ENCODE peak calls at places on chromosomes 6 and 20, in six cellular contexts. R is sigmoid colon, W is body of pancreas, P is left ventricle myocardium inferior, O is osteoblast, X is H9. H is an unnamed sample.

GRCh38 chr20:23082846-23083552 is 3.1 kb downstream of the CD93 start:
- DNase-seq in P (no peak), X (peak; percentile 48), R (no peak), O (no peak), W (peak; percentile 42), H (no peak)

GRCh38 chr20:33281550-33282146 is 1.4 kb upstream of the BPIFB1 start:
- DNase-seq in O (peak; percentile 58), P (no peak), R (no peak), W (peak; percentile 20), X (peak; percentile 25), H (no peak)

GRCh38 chr6:39266782-39267355 is 37.6 kb upstream of the KCNK5 start:
- DNase-seq in W (no peak), O (peak; percentile 54), P (no peak), X (no peak), R (no peak), H (no peak)

GRCh38 chr20:59253779-59254319 is 46.6 kb upstream of the EDN3 start:
- DNase-seq in O (no peak), P (no peak), X (no peak), R (no peak), W (no peak), H (no peak)

GRCh38 chr20:38277691-38278090 is 17.2 kb upstream of the KIAA1755 start:
- DNase-seq in O (no peak), P (no peak), X (no peak), W (no peak), R (peak; percentile 19), H (no peak)

GRCh38 chr20:41050361-41051019 is 21.9 kb downstream of the TOP1 start:
- DNase-seq in R (no peak), W (no peak), P (no peak), O (no peak), X (no peak), H (no peak)

GRCh38 chr6:135411339-135411738 is 86.2 kb downstream of the AHI1 start:
- DNase-seq in O (no peak), P (no peak), W (no peak), R (no peak), X (no peak), H (no peak)

GRCh38 chr6:41878246-41878645 is 16.9 kb downstream of the USP49 start:
- DNase-seq in X (no peak), R (no peak), W (no peak), P (no peak), O (no peak), H (no peak)

GRCh38 chr20:3808141-3808479 is 12.0 kb downstream of the CDC25B start:
- DNase-seq in R (peak; percentile 96), W (peak; percentile 86), X (no peak), P (peak; percentile 80), O (peak; percentile 94), H (peak; percentile 92)

GRCh38 chr20:61253640-61254511 is 1.8 kb downstream of the CDH4 start:
- DNase-seq in R (no peak), P (no peak), W (peak; percentile 16), X (peak; percentile 46), O (peak; percentile 92), H (no peak)

GRCh38 chr6:107822154-107823046 is 1.7 kb downstream of the SCML4 start:
- DNase-seq in R (no peak), X (no peak), W (peak; percentile 25), P (no peak), O (no peak), H (no peak)

GRCh38 chr6:64280569-64280968 is 645.0 kb downstream of the PHF3 start:
- DNase-seq in O (no peak), P (no peak), W (peak; percentile 24), X (no peak), R (no peak), H (peak; percentile 9)

GRCh38 chr20:10079964-10080363 is 45.2 kb downstream of the ANKEF1 start:
- DNase-seq in P (no peak), W (no peak), O (no peak), X (no peak), R (no peak), H (no peak)

GRCh38 chr6:28568515-28569108 is 42.9 kb downstream of the GPX5 start:
- DNase-seq in P (no peak), W (no peak), X (no peak), R (no peak), O (no peak), H (no peak)

GRCh38 chr6:27547157-27548075 is 74.5 kb upstream of the ZNF184 start:
- DNase-seq in W (no peak), O (no peak), R (no peak), P (no peak), X (peak; percentile 69), H (no peak)

GRCh38 chr6:21595265-21595950 is 1.9 kb downstream of the SOX4 start:
- DNase-seq in P (peak; percentile 29), O (peak; percentile 74), W (peak; percentile 69), R (peak; percentile 71), X (no peak), H (peak; percentile 40)

GRCh38 chr6:155084431-155085123 is 89.5 kb downstream of the TIAM2 start:
- DNase-seq in R (no peak), W (no peak), O (no peak), P (no peak), X (no peak), H (no peak)

GRCh38 chr6:91483415-91483814 is 896.5 kb upstream of the MAP3K7 start:
- DNase-seq in W (no peak), P (no peak), R (no peak), X (no peak), O (no peak), H (no peak)

GRCh38 chr6:158762787-158763439 is 56.3 kb downstream of the EZR start:
- DNase-seq in O (peak; percentile 66), X (no peak), W (no peak), P (no peak), R (peak; percentile 52), H (peak; percentile 69)

GRCh38 chr20:58433759-58434158 is 44.7 kb downstream of the VAPB start:
- DNase-seq in P (no peak), W (no peak), O (peak; percentile 88), R (no peak), X (no peak), H (no peak)

GRCh38 chr6:25138024-25138696 is 141.0 kb upstream of the CARMIL1 start:
- DNase-seq in W (peak; percentile 30), R (peak; percentile 84), O (peak; percentile 87), X (no peak), P (peak; percentile 38), H (peak; percentile 87)

GRCh38 chr6:137731960-137732616 is 135.0 kb upstream of the TNFAIP3 start:
- DNase-seq in O (no peak), W (no peak), P (no peak), X (no peak), R (no peak), H (no peak)

GRCh38 chr20:23776067-23776771 is 25.5 kb upstream of the CST1 start:
- DNase-seq in O (peak; percentile 44), R (no peak), X (peak; percentile 78), P (no peak), W (no peak), H (no peak)

GRCh38 chr20:6579824-6580223 is 187.7 kb upstream of the BMP2 start:
- DNase-seq in X (no peak), O (no peak), W (no peak), R (no peak), P (no peak), H (no peak)

GRCh38 chr6:11381801-11382513 is 149.5 kb upstream of the NEDD9 start:
- DNase-seq in P (no peak), W (no peak), O (no peak), X (no peak), R (no peak), H (no peak)

GRCh38 chr20:44832724-44833123 is 22.4 kb upstream of the RIMS4 start:
- DNase-seq in O (peak; percentile 68), W (no peak), X (peak; percentile 39), R (no peak), P (no peak), H (no peak)

GRCh38 chr6:160933256-160933655 is 58.3 kb upstream of the MAP3K4 start:
- DNase-seq in W (no peak), O (no peak), R (no peak), X (peak; percentile 57), P (peak; percentile 28), H (no peak)

GRCh38 chr20:46161921-46162320 is 43.8 kb downstream of the CD40 start:
- DNase-seq in W (no peak), R (no peak), P (no peak), O (no peak), X (no peak), H (no peak)

GRCh38 chr6:47229255-47229654 is 80.5 kb downstream of the TNFRSF21 start:
- DNase-seq in P (no peak), O (no peak), R (no peak), W (no peak), X (no peak), H (no peak)
- H3K4me1 ChIP-seq in P (no peaks in the 10 kb centered on the region), O (no peaks in the 10 kb centered on the region), R (no peaks in the 10 kb centered on the region), W (no peaks in the 10 kb centered on the region), X (peaks cover 16% of the 10 kb centered on the region), H (no peaks in the 10 kb centered on the region)

GRCh38 chr6:103122766-103123601 is 1729.5 kb downstream of the GRIK2 start:
- DNase-seq in R (no peak), W (peak; percentile 68), P (no peak), O (no peak), X (peak; percentile 89), H (peak; percentile 84)
- H3K27ac ChIP-seq in R (no peak overlapping the region), W (no peak overlapping the region), P (no peak overlapping the region), O (no peak overlapping the region), X (no peak overlapping the region), H (no peak overlapping the region)

GRCh38 chr6:7546383-7546782 is 4.9 kb downstream of the DSP start:
- DNase-seq in R (no peak), X (no peak), W (no peak), O (no peak), P (no peak), H (no peak)
- H3K4me1 ChIP-seq in R (peaks cover 15% of the 10 kb centered on the region), X (peaks cover 3% of the 10 kb centered on the region), W (peaks cover 69% of the 10 kb centered on the region), O (peaks cover 7% of the 10 kb centered on the region), P (peaks cover 39% of the 10 kb centered on the region), H (peaks cover 25% of the 10 kb centered on the region)

GRCh38 chr6:3779574-3779849 is 28.0 kb upstream of the PXDC1 start:
- DNase-seq in O (no peak), W (no peak), R (no peak), P (no peak), X (no peak), H (no peak)
- H3K27ac ChIP-seq in O (no peak overlapping the region), W (no peak overlapping the region), R (no peak overlapping the region), P (no peak overlapping the region), X (no peak overlapping the region), H (no peak overlapping the region)

GRCh38 chr6:112222111-112222726 is 32.1 kb downstream of the LAMA4 start:
- DNase-seq in R (no peak), X (no peak), P (no peak), W (no peak), O (no peak), H (no peak)
- H3K4me1 ChIP-seq in R (peaks cover 99% of the 10 kb centered on the region), X (no peaks in the 10 kb centered on the region), P (peaks cover 97% of the 10 kb centered on the region), W (no peaks in the 10 kb centered on the region), O (peaks cover 90% of the 10 kb centered on the region), H (no peaks in the 10 kb centered on the region)

H was measured in adrenal gland.